ENCODE peak calls at places on chromosome 1, in eight cellular contexts. One of them, this sample, is unnamed.

GRCh38 chr1:234970731-234971476 is 157.7 kb downstream of the TOMM20 start:
- DNase-seq in fibroblast of lung: peak
- DNase-seq in astrocyte of the spinal cord: peak
- DNase-seq in stimulated activated CD4-positive, alpha-beta T cell treated with anti-CD3 and anti-CD28 coated beads, Interleukin-15, amount 100 ng/mL, for 1 hour: no peak
- DNase-seq in CD4-positive, alpha-beta memory T cell: no peak
- DNase-seq in hepatocyte: peak
- DNase-seq in naive thymus-derived CD8-positive, alpha-beta T cell: no peak
- DNase-seq in Right ventricle myocardium inferior: peak
- DNase-seq in this sample: peak

GRCh38 chr1:235069577-235070563 is 58.8 kb downstream of the TOMM20 start:
- DNase-seq in fibroblast of lung: peak
- DNase-seq in astrocyte of the spinal cord: peak
- DNase-seq in stimulated activated CD4-positive, alpha-beta T cell treated with anti-CD3 and anti-CD28 coated beads, Interleukin-15, amount 100 ng/mL, for 1 hour: no peak
- DNase-seq in CD4-positive, alpha-beta memory T cell: no peak
- DNase-seq in hepatocyte: peak
- DNase-seq in naive thymus-derived CD8-positive, alpha-beta T cell: no peak
- DNase-seq in Right ventricle myocardium inferior: no peak
- DNase-seq in this sample: peak

GRCh38 chr1:35264861-35265260 is 3.6 kb upstream of the ZMYM4 start:
- DNase-seq in fibroblast of lung: peak
- DNase-seq in astrocyte of the spinal cord: peak
- DNase-seq in stimulated activated CD4-positive, alpha-beta T cell treated with anti-CD3 and anti-CD28 coated beads, Interleukin-15, amount 100 ng/mL, for 1 hour: no peak
- DNase-seq in CD4-positive, alpha-beta memory T cell: no peak
- DNase-seq in hepatocyte: no peak
- DNase-seq in naive thymus-derived CD8-positive, alpha-beta T cell: no peak
- DNase-seq in Right ventricle myocardium inferior: no peak
- DNase-seq in this sample: no peak

GRCh38 chr1:93177991-93178390 is 2.2 kb downstream of the TMED5 start:
- DNase-seq in fibroblast of lung: peak
- DNase-seq in astrocyte of the spinal cord: peak
- DNase-seq in stimulated activated CD4-positive, alpha-beta T cell treated with anti-CD3 and anti-CD28 coated beads, Interleukin-15, amount 100 ng/mL, for 1 hour: no peak
- DNase-seq in CD4-positive, alpha-beta memory T cell: no peak
- DNase-seq in hepatocyte: peak
- DNase-seq in naive thymus-derived CD8-positive, alpha-beta T cell: no peak
- DNase-seq in Right ventricle myocardium inferior: no peak
- DNase-seq in this sample: no peak

GRCh38 chr1:235054466-235054865 is 74.2 kb downstream of the TOMM20 start:
- DNase-seq in fibroblast of lung: no peak
- DNase-seq in astrocyte of the spinal cord: no peak
- DNase-seq in stimulated activated CD4-positive, alpha-beta T cell treated with anti-CD3 and anti-CD28 coated beads, Interleukin-15, amount 100 ng/mL, for 1 hour: no peak
- DNase-seq in CD4-positive, alpha-beta memory T cell: no peak
- DNase-seq in hepatocyte: no peak
- DNase-seq in naive thymus-derived CD8-positive, alpha-beta T cell: no peak
- DNase-seq in Right ventricle myocardium inferior: no peak
- DNase-seq in this sample: no peak

GRCh38 chr1:58432813-58433668 is 113.5 kb downstream of the OMA1 start:
- DNase-seq in fibroblast of lung: peak
- DNase-seq in astrocyte of the spinal cord: peak
- DNase-seq in stimulated activated CD4-positive, alpha-beta T cell treated with anti-CD3 and anti-CD28 coated beads, Interleukin-15, amount 100 ng/mL, for 1 hour: no peak
- DNase-seq in CD4-positive, alpha-beta memory T cell: no peak
- DNase-seq in hepatocyte: peak
- DNase-seq in naive thymus-derived CD8-positive, alpha-beta T cell: no peak
- DNase-seq in Right ventricle myocardium inferior: no peak
- DNase-seq in this sample: no peak

GRCh38 chr1:69693921-69694320 is 126.2 kb downstream of the LRRC7 start:
- DNase-seq in fibroblast of lung: no peak
- DNase-seq in astrocyte of the spinal cord: no peak
- DNase-seq in stimulated activated CD4-positive, alpha-beta T cell treated with anti-CD3 and anti-CD28 coated beads, Interleukin-15, amount 100 ng/mL, for 1 hour: no peak
- DNase-seq in CD4-positive, alpha-beta memory T cell: no peak
- DNase-seq in hepatocyte: no peak
- DNase-seq in naive thymus-derived CD8-positive, alpha-beta T cell: no peak
- DNase-seq in Right ventricle myocardium inferior: no peak
- DNase-seq in this sample: no peak

GRCh38 chr1:200231787-200232222 is 178.0 kb downstream of the ZNF281 start:
- DNase-seq in fibroblast of lung: peak
- DNase-seq in astrocyte of the spinal cord: peak
- DNase-seq in stimulated activated CD4-positive, alpha-beta T cell treated with anti-CD3 and anti-CD28 coated beads, Interleukin-15, amount 100 ng/mL, for 1 hour: no peak
- DNase-seq in CD4-positive, alpha-beta memory T cell: no peak
- DNase-seq in hepatocyte: no peak
- DNase-seq in naive thymus-derived CD8-positive, alpha-beta T cell: no peak
- DNase-seq in Right ventricle myocardium inferior: no peak
- DNase-seq in this sample: no peak

GRCh38 chr1:91768786-91769697 is 116.9 kb downstream of the TGFBR3 start:
- DNase-seq in fibroblast of lung: peak
- DNase-seq in astrocyte of the spinal cord: peak
- DNase-seq in stimulated activated CD4-positive, alpha-beta T cell treated with anti-CD3 and anti-CD28 coated beads, Interleukin-15, amount 100 ng/mL, for 1 hour: no peak
- DNase-seq in CD4-positive, alpha-beta memory T cell: no peak
- DNase-seq in hepatocyte: no peak
- DNase-seq in naive thymus-derived CD8-positive, alpha-beta T cell: no peak
- DNase-seq in Right ventricle myocardium inferior: no peak
- DNase-seq in this sample: no peak